ENCODE peak calls at places on chromosomes 16 and 17, in seven cellular contexts. Q, X, A, H, N, C and S are unnamed samples.
A peak's percentile ranks its signal among the peaks of the same experiment; 100 is the strongest.

GRCh38 chr17:22435231-22435974 is 743.1 kb downstream of the KCNJ18 start:
- DNase-seq in N (no peak), Q (no peak), C (no peak), A (no peak), X (no peak), H (no peak), S (no peak)

GRCh38 chr17:55286681-55287589 is 22.2 kb downstream of the HLF start:
- DNase-seq in A (no peak), N (no peak), X (no peak), Q (peak; percentile 51), H (no peak), C (no peak), S (no peak)

GRCh38 chr16:30813821-30814189 is 26.8 kb upstream of the ZNF629 start:
- DNase-seq in N (no peak), Q (no peak), A (no peak), C (no peak), H (no peak), X (no peak), S (no peak)

GRCh38 chr17:43536236-43537088 is 9.7 kb downstream of the ETV4 start:
- DNase-seq in N (no peak), Q (peak; percentile 86), A (no peak), C (no peak), X (no peak), H (no peak), S (peak; percentile 82)

GRCh38 chr17:47275245-47275984 is 21.8 kb downstream of the ITGB3 start:
- DNase-seq in X (no peak), N (no peak), H (peak; percentile 93), C (peak; percentile 75), Q (peak; percentile 76), A (no peak), S (peak; percentile 89)

GRCh38 chr17:2393184-2393953 is 7.5 kb downstream of the MNT start:
- DNase-seq in Q (peak; percentile 52), X (peak; percentile 87), A (peak; percentile 91), N (no peak), H (peak; percentile 96), C (peak; percentile 83), S (peak; percentile 91)

GRCh38 chr16:4082474-4083044 is 33.7 kb downstream of the ADCY9 start:
- DNase-seq in C (no peak), N (no peak), X (no peak), Q (no peak), A (no peak), H (no peak), S (no peak)

GRCh38 chr17:50064253-50064991 is 8.5 kb downstream of the ITGA3 start:
- DNase-seq in X (peak; percentile 12), H (no peak), A (peak; percentile 82), Q (peak; percentile 88), C (no peak), N (no peak), S (peak; percentile 73)

GRCh38 chr17:19302791-19303233 is 59.7 kb downstream of the B9D1 start:
- DNase-seq in H (no peak), Q (no peak), X (no peak), N (no peak), A (no peak), C (no peak), S (no peak)

GRCh38 chr16:17497648-17498047 is 26.9 kb upstream of the XYLT1 start:
- DNase-seq in H (no peak), N (no peak), X (no peak), A (no peak), Q (no peak), C (no peak), S (no peak)

GRCh38 chr17:58484600-58484999 is 3.6 kb downstream of the HSF5 start:
- DNase-seq in C (no peak), X (no peak), H (no peak), N (no peak), Q (no peak), A (no peak), S (no peak)

GRCh38 chr17:43662432-43663141 is 865 bp upstream of the MEOX1 start:
- DNase-seq in H (no peak), A (no peak), C (no peak), Q (no peak), X (no peak), N (no peak), S (no peak)

GRCh38 chr17:11506635-11507034 is 91.6 kb upstream of the DNAH9 start:
- DNase-seq in A (no peak), C (peak; percentile 13), Q (no peak), N (no peak), X (no peak), H (no peak), S (peak; percentile 84)

GRCh38 chr17:75738218-75738802 is 17.1 kb downstream of the ITGB4 start:
- DNase-seq in Q (no peak), X (no peak), N (no peak), H (no peak), C (no peak), A (no peak), S (no peak)

GRCh38 chr16:983044-984030 is 1.8 kb downstream of the SOX8 start:
- DNase-seq in Q (no peak), N (no peak), A (no peak), H (no peak), C (peak; percentile 48), X (peak; percentile 54), S (no peak)

GRCh38 chr16:53949716-53950410 is 245.9 kb downstream of the FTO start:
- DNase-seq in H (no peak), A (no peak), N (no peak), C (no peak), X (no peak), Q (no peak), S (no peak)

GRCh38 chr17:27532269-27533067 is 76.2 kb downstream of the KSR1 start:
- DNase-seq in X (no peak), C (no peak), N (no peak), A (no peak), H (no peak), Q (peak; percentile 77), S (peak; percentile 55)

GRCh38 chr17:17051791-17052461 is 9.7 kb downstream of the MPRIP start:
- DNase-seq in Q (no peak), A (no peak), N (no peak), H (no peak), C (peak; percentile 8), X (no peak), S (no peak)

GRCh38 chr16:57959804-57960203 is 11.1 kb downstream of the CNGB1 start:
- DNase-seq in C (no peak), Q (no peak), A (no peak), H (no peak), X (no peak), N (no peak), S (no peak)

GRCh38 chr16:56916571-56917403 is 15.2 kb upstream of the HERPUD1 start:
- DNase-seq in Q (no peak), C (no peak), A (no peak), H (no peak), N (no peak), X (no peak), S (no peak)

GRCh38 chr16:8588703-8589292 is 1.5 kb downstream of the TMEM114 start:
- DNase-seq in N (no peak), A (no peak), C (peak; percentile 37), X (no peak), Q (no peak), H (no peak), S (peak; percentile 75)

GRCh38 chr16:23469814-23470213 is 16.8 kb upstream of the COG7 start:
- DNase-seq in H (no peak), X (no peak), Q (no peak), C (no peak), A (no peak), N (no peak), S (peak; percentile 19)

GRCh38 chr16:49061315-49061714 is 220.3 kb downstream of the CBLN1 start:
- DNase-seq in X (no peak), C (no peak), Q (no peak), N (no peak), H (peak; percentile 68), A (no peak), S (no peak)

GRCh38 chr17:50892101-50892776 is 26.1 kb upstream of the TOB1 start:
- DNase-seq in H (no peak), C (no peak), N (no peak), Q (no peak), X (no peak), A (no peak), S (no peak)

GRCh38 chr17:68771867-68772515 is 170.8 kb upstream of the FAM20A start:
- DNase-seq in C (no peak), N (peak; percentile 30), A (peak; percentile 82), Q (no peak), X (no peak), H (no peak), S (peak; percentile 76)

GRCh38 chr16:58177347-58177710 is 20.6 kb downstream of the CSNK2A2 start:
- DNase-seq in N (no peak), H (no peak), A (no peak), X (no peak), Q (no peak), C (no peak), S (no peak)

GRCh38 chr16:66717112-66717675 is 20.7 kb upstream of the CMTM4 start:
- DNase-seq in N (no peak), Q (peak; percentile 43), C (peak; percentile 57), X (no peak), A (peak; percentile 16), H (no peak), S (peak; percentile 83)

GRCh38 chr17:45431531-45432404 is 902 bp downstream of the ARHGAP27 start:
- DNase-seq in Q (no peak), N (peak; percentile 20), A (peak; percentile 54), X (no peak), C (peak; percentile 96), H (no peak), S (peak; percentile 94)